ENCODE peak calls at places on chromosomes 11 and 22, in nine cellular contexts. C is OCI-LY7; W is NCI-H524; M is NCI-H2171 treated with DMSO at 0.1 percent for 48 hours; V is stimulated activated CD4-positive, alpha-beta T cell treated with anti-CD3 and anti-CD28 coated beads, TNF-alpha, amount 100 ng/mL, for 4 hours; D is GM04503; P is choroid plexus epithelial cell; B is EH; N is AML-193. E is an unnamed sample.

GRCh38 chr22:26357281-26357680 is 71.8 kb upstream of the ASPHD2 start:
- DNase-seq in N (no peak), B (no peak), D (no peak), M (peak), W (peak), C (no peak), P (no peak), V (no peak), E (no peak)

GRCh38 chr11:125341676-125342075 is 154.4 kb downstream of the FEZ1 start:
- DNase-seq in B (no peak), C (no peak), P (no peak), V (no peak), D (no peak), N (no peak), W (no peak), M (no peak), E (no peak)

GRCh38 chr11:33585564-33585963 is 115.1 kb downstream of the C11orf91 start:
- DNase-seq in V (no peak), B (no peak), N (no peak), P (peak), W (no peak), C (no peak), D (no peak), M (no peak), E (no peak)

GRCh38 chr22:49925525-49926128 is 7.2 kb downstream of the CRELD2 start:
- DNase-seq in C (peak), M (no peak), B (no peak), P (no peak), W (no peak), N (no peak), V (peak), D (no peak), E (no peak)

GRCh38 chr22:28799125-28799833 is 1.1 kb downstream of the XBP1 start:
- DNase-seq in D (peak), P (peak), B (peak), V (no peak), W (peak), N (peak), C (peak), M (peak), E (no peak)

GRCh38 chr11:28343304-28344233 is 235.4 kb downstream of the METTL15 start:
- DNase-seq in B (peak), W (no peak), M (no peak), D (peak), P (peak), N (peak), V (no peak), C (no peak), E (no peak)

GRCh38 chr11:45616802-45617549 is 48.4 kb downstream of the CHST1 start:
- DNase-seq in N (no peak), D (no peak), M (no peak), P (no peak), B (no peak), W (no peak), C (no peak), V (no peak), E (peak)

GRCh38 chr11:88345408-88345807 is 7.9 kb upstream of the CTSC start:
- DNase-seq in B (peak), C (no peak), V (no peak), P (peak), M (no peak), D (peak), N (peak), W (no peak), E (no peak)

GRCh38 chr22:48592488-48592887 is 1235.2 kb downstream of the BRD1 start:
- DNase-seq in C (no peak), V (no peak), P (no peak), D (no peak), B (no peak), W (no peak), N (no peak), M (no peak), E (no peak)

GRCh38 chr11:128492903-128493569 is 94.3 kb downstream of the ETS1 start:
- DNase-seq in W (no peak), N (no peak), V (no peak), P (no peak), D (no peak), M (no peak), B (no peak), C (no peak), E (no peak)

GRCh38 chr22:20479612-20480196 is 15.9 kb downstream of the KLHL22 start:
- DNase-seq in D (no peak), P (peak), B (peak), W (no peak), N (no peak), M (no peak), V (no peak), C (no peak), E (no peak)

GRCh38 chr22:23604939-23605712 is 25.0 kb upstream of the IGLL1 start:
- DNase-seq in N (no peak), M (no peak), B (no peak), V (no peak), W (no peak), D (no peak), C (no peak), P (no peak), E (no peak)

GRCh38 chr11:1193326-1194230 is 29.3 kb upstream of the MUC5B start:
- DNase-seq in D (no peak), P (no peak), M (no peak), B (no peak), C (no peak), N (no peak), W (no peak), V (no peak), E (peak)

GRCh38 chr22:38028344-38029130 is 28.7 kb upstream of the PICK1 start:
- DNase-seq in D (no peak), B (no peak), W (no peak), C (no peak), M (no peak), V (no peak), P (no peak), N (no peak), E (no peak)

GRCh38 chr11:66316849-66317251 is at the start of gene CD248:
- DNase-seq in D (no peak), M (no peak), V (no peak), C (no peak), N (no peak), P (peak), W (no peak), B (peak), E (no peak)

GRCh38 chr22:38298312-38299000 is 18.8 kb downstream of the CSNK1E start:
- DNase-seq in N (peak), V (no peak), M (no peak), B (peak), C (peak), W (no peak), D (no peak), P (peak), E (no peak)

GRCh38 chr11:92505689-92506088 is 281.1 kb downstream of the FAT3 start:
- DNase-seq in P (no peak), V (no peak), N (no peak), D (no peak), W (no peak), M (no peak), C (no peak), B (peak), E (no peak)

GRCh38 chr11:133841279-133842043 is 3.9 kb downstream of the SPATA19 start:
- DNase-seq in W (no peak), C (no peak), P (no peak), D (no peak), M (no peak), B (no peak), N (no peak), V (no peak), E (peak)

GRCh38 chr11:73598719-73599379 is 937 bp upstream of the FAM168A start:
- DNase-seq in B (no peak), N (no peak), P (no peak), D (peak), V (no peak), W (no peak), C (no peak), M (peak), E (no peak)

GRCh38 chr11:23021287-23021863 is 161.1 kb upstream of the CCDC179 start:
- DNase-seq in C (peak), D (no peak), P (peak), V (no peak), B (peak), W (peak), N (peak), M (peak), E (no peak)

GRCh38 chr22:36221799-36222751 is 17.3 kb downstream of the APOL2 start:
- DNase-seq in D (no peak), V (no peak), W (peak), C (peak), B (peak), N (peak), P (peak), M (peak), E (no peak)

GRCh38 chr22:41682033-41682807 is 6.4 kb downstream of the SNU13 start:
- DNase-seq in C (peak), B (peak), V (peak), M (peak), N (peak), D (no peak), W (peak), P (peak), E (peak)

GRCh38 chr11:117535201-117535869 is 207.7 kb downstream of the CEP164 start:
- DNase-seq in M (no peak), V (no peak), C (no peak), B (no peak), D (no peak), P (no peak), W (peak), N (no peak), E (no peak)

GRCh38 chr22:19886605-19887250 is 32.1 kb upstream of the GNB1L start:
- DNase-seq in D (peak), B (peak), W (no peak), V (no peak), M (no peak), P (peak), C (peak), N (peak), E (no peak)

GRCh38 chr22:20531404-20532181 is 24.2 kb downstream of the MED15 start:
- DNase-seq in D (peak), V (no peak), N (no peak), P (peak), W (no peak), M (peak), C (no peak), B (peak), E (no peak)

GRCh38 chr11:62398011-62398994 is 20.5 kb upstream of the SCGB1A1 start:
- DNase-seq in W (no peak), D (peak), B (peak), N (no peak), P (no peak), M (no peak), C (no peak), V (no peak), E (no peak)

GRCh38 chr11:95922099-95922498 is 1.8 kb downstream of the MTMR2 start:
- DNase-seq in N (peak), M (no peak), D (no peak), V (no peak), C (no peak), B (no peak), P (no peak), W (no peak), E (no peak)

GRCh38 chr11:65353900-65354264 is 669 bp upstream of the TIGD3 start:
- DNase-seq in W (no peak), B (no peak), C (no peak), D (no peak), N (no peak), M (no peak), P (no peak), V (no peak), E (no peak)

GRCh38 chr11:59273008-59273841 is 60.5 kb upstream of the MPEG1 start:
- DNase-seq in M (no peak), D (no peak), B (no peak), C (peak), V (no peak), P (no peak), N (peak), W (no peak), E (no peak)

GRCh38 chr11:61079416-61080150 is 22.7 kb upstream of the CD5 start:
- DNase-seq in D (no peak), B (no peak), M (no peak), V (no peak), W (no peak), C (no peak), P (no peak), N (no peak), E (no peak)

GRCh38 chr22:43891360-43892182 is at the start of gene PNPLA5:
- DNase-seq in M (no peak), V (no peak), N (no peak), D (no peak), W (peak), C (no peak), B (no peak), P (peak), E (no peak)

GRCh38 chr11:87878373-87878779 is 296.9 kb downstream of the RAB38 start:
- DNase-seq in W (peak), M (peak), P (peak), C (peak), D (peak), N (peak), V (no peak), B (peak), E (no peak)

GRCh38 chr11:35344990-35345655 is 74.2 kb downstream of the SLC1A2 start:
- DNase-seq in B (peak), C (no peak), W (peak), D (no peak), N (no peak), M (no peak), V (no peak), P (no peak), E (no peak)